ENCODE peak calls at places on chromosomes 6 and 20, in seven cellular contexts. One of them, this sample, is unnamed.

GRCh38 chr20:11807070-11807741 is 110.5 kb upstream of the BTBD3 start:
- DNase-seq in psoas muscle: no peak
- DNase-seq in stimulated activated CD4-positive, alpha-beta T cell treated with anti-CD3 and anti-CD28 coated beads, Interleukin-4, amount 100 ng/mL, for 48 hours: no peak
- DNase-seq in activated CD4-positive, alpha-beta T cell treated with anti-CD3 and anti-CD28 coated beads, Interleukin-2, amount 50 U/mL, for 1 hour: no peak
- DNase-seq in HFF-Myc: peak
- DNase-seq in NB4: no peak
- DNase-seq in IMR-90: peak
- DNase-seq in this sample: peak

GRCh38 chr6:51016489-51016888 is 197.8 kb downstream of the TFAP2B start:
- DNase-seq in NB4: no peak
- DNase-seq in psoas muscle: no peak
- DNase-seq in activated CD4-positive, alpha-beta T cell treated with anti-CD3 and anti-CD28 coated beads, Interleukin-2, amount 50 U/mL, for 1 hour: no peak
- DNase-seq in IMR-90: no peak
- DNase-seq in stimulated activated CD4-positive, alpha-beta T cell treated with anti-CD3 and anti-CD28 coated beads, Interleukin-4, amount 100 ng/mL, for 48 hours: no peak
- DNase-seq in HFF-Myc: no peak
- DNase-seq in this sample: no peak

GRCh38 chr6:100763617-100764016 is 117.5 kb downstream of the ASCC3 start:
- DNase-seq in IMR-90: no peak
- DNase-seq in HFF-Myc: no peak
- DNase-seq in stimulated activated CD4-positive, alpha-beta T cell treated with anti-CD3 and anti-CD28 coated beads, Interleukin-4, amount 100 ng/mL, for 48 hours: no peak
- DNase-seq in activated CD4-positive, alpha-beta T cell treated with anti-CD3 and anti-CD28 coated beads, Interleukin-2, amount 50 U/mL, for 1 hour: no peak
- DNase-seq in psoas muscle: no peak
- DNase-seq in NB4: no peak
- DNase-seq in this sample: no peak

GRCh38 chr6:5163233-5163632 is 78.1 kb downstream of the PPP1R3G start:
- DNase-seq in IMR-90: no peak
- DNase-seq in NB4: no peak
- DNase-seq in activated CD4-positive, alpha-beta T cell treated with anti-CD3 and anti-CD28 coated beads, Interleukin-2, amount 50 U/mL, for 1 hour: no peak
- DNase-seq in psoas muscle: no peak
- DNase-seq in stimulated activated CD4-positive, alpha-beta T cell treated with anti-CD3 and anti-CD28 coated beads, Interleukin-4, amount 100 ng/mL, for 48 hours: no peak
- DNase-seq in HFF-Myc: no peak
- DNase-seq in this sample: no peak

GRCh38 chr20:47400685-47401084 is 44.2 kb upstream of the ZMYND8 start:
- DNase-seq in NB4: peak
- DNase-seq in IMR-90: no peak
- DNase-seq in activated CD4-positive, alpha-beta T cell treated with anti-CD3 and anti-CD28 coated beads, Interleukin-2, amount 50 U/mL, for 1 hour: no peak
- DNase-seq in stimulated activated CD4-positive, alpha-beta T cell treated with anti-CD3 and anti-CD28 coated beads, Interleukin-4, amount 100 ng/mL, for 48 hours: no peak
- DNase-seq in HFF-Myc: no peak
- DNase-seq in psoas muscle: no peak
- DNase-seq in this sample: no peak

GRCh38 chr6:166760288-166760687 is 133.2 kb upstream of the RPS6KA2 start:
- DNase-seq in IMR-90: no peak
- DNase-seq in NB4: no peak
- DNase-seq in activated CD4-positive, alpha-beta T cell treated with anti-CD3 and anti-CD28 coated beads, Interleukin-2, amount 50 U/mL, for 1 hour: peak
- DNase-seq in psoas muscle: no peak
- DNase-seq in HFF-Myc: no peak
- DNase-seq in stimulated activated CD4-positive, alpha-beta T cell treated with anti-CD3 and anti-CD28 coated beads, Interleukin-4, amount 100 ng/mL, for 48 hours: peak
- DNase-seq in this sample: no peak

GRCh38 chr6:110325197-110325596 is 33.0 kb downstream of the METTL24 start:
- DNase-seq in psoas muscle: no peak
- DNase-seq in HFF-Myc: no peak
- DNase-seq in IMR-90: peak
- DNase-seq in activated CD4-positive, alpha-beta T cell treated with anti-CD3 and anti-CD28 coated beads, Interleukin-2, amount 50 U/mL, for 1 hour: no peak
- DNase-seq in NB4: no peak
- DNase-seq in stimulated activated CD4-positive, alpha-beta T cell treated with anti-CD3 and anti-CD28 coated beads, Interleukin-4, amount 100 ng/mL, for 48 hours: no peak
- DNase-seq in this sample: peak

GRCh38 chr20:52482049-52482448 is 290.5 kb upstream of the ZFP64 start:
- DNase-seq in stimulated activated CD4-positive, alpha-beta T cell treated with anti-CD3 and anti-CD28 coated beads, Interleukin-4, amount 100 ng/mL, for 48 hours: no peak
- DNase-seq in HFF-Myc: no peak
- DNase-seq in activated CD4-positive, alpha-beta T cell treated with anti-CD3 and anti-CD28 coated beads, Interleukin-2, amount 50 U/mL, for 1 hour: no peak
- DNase-seq in psoas muscle: no peak
- DNase-seq in IMR-90: no peak
- DNase-seq in NB4: no peak
- DNase-seq in this sample: no peak

GRCh38 chr6:17278289-17279061 is 2.7 kb upstream of the RBM24 start:
- DNase-seq in IMR-90: peak
- DNase-seq in HFF-Myc: peak
- DNase-seq in psoas muscle: no peak
- DNase-seq in NB4: no peak
- DNase-seq in activated CD4-positive, alpha-beta T cell treated with anti-CD3 and anti-CD28 coated beads, Interleukin-2, amount 50 U/mL, for 1 hour: no peak
- DNase-seq in stimulated activated CD4-positive, alpha-beta T cell treated with anti-CD3 and anti-CD28 coated beads, Interleukin-4, amount 100 ng/mL, for 48 hours: no peak
- DNase-seq in this sample: peak

GRCh38 chr6:89145461-89145961 is 344 bp upstream of the PM20D2 start:
- DNase-seq in activated CD4-positive, alpha-beta T cell treated with anti-CD3 and anti-CD28 coated beads, Interleukin-2, amount 50 U/mL, for 1 hour: no peak
- DNase-seq in HFF-Myc: peak
- DNase-seq in IMR-90: peak
- DNase-seq in stimulated activated CD4-positive, alpha-beta T cell treated with anti-CD3 and anti-CD28 coated beads, Interleukin-4, amount 100 ng/mL, for 48 hours: peak
- DNase-seq in NB4: peak
- DNase-seq in psoas muscle: no peak
- DNase-seq in this sample: peak

GRCh38 chr20:17721802-17722486 is 22.2 kb downstream of the BANF2 start:
- DNase-seq in psoas muscle: no peak
- DNase-seq in activated CD4-positive, alpha-beta T cell treated with anti-CD3 and anti-CD28 coated beads, Interleukin-2, amount 50 U/mL, for 1 hour: no peak
- DNase-seq in HFF-Myc: no peak
- DNase-seq in IMR-90: no peak
- DNase-seq in stimulated activated CD4-positive, alpha-beta T cell treated with anti-CD3 and anti-CD28 coated beads, Interleukin-4, amount 100 ng/mL, for 48 hours: no peak
- DNase-seq in NB4: no peak
- DNase-seq in this sample: no peak

GRCh38 chr6:53979468-53980067 is 131.7 kb upstream of the MLIP start:
- DNase-seq in NB4: peak
- DNase-seq in IMR-90: peak
- DNase-seq in activated CD4-positive, alpha-beta T cell treated with anti-CD3 and anti-CD28 coated beads, Interleukin-2, amount 50 U/mL, for 1 hour: no peak
- DNase-seq in psoas muscle: no peak
- DNase-seq in HFF-Myc: no peak
- DNase-seq in stimulated activated CD4-positive, alpha-beta T cell treated with anti-CD3 and anti-CD28 coated beads, Interleukin-4, amount 100 ng/mL, for 48 hours: no peak
- DNase-seq in this sample: peak

GRCh38 chr6:112429226-112429625 is 82.1 kb downstream of the RFPL4B start:
- DNase-seq in activated CD4-positive, alpha-beta T cell treated with anti-CD3 and anti-CD28 coated beads, Interleukin-2, amount 50 U/mL, for 1 hour: no peak
- DNase-seq in HFF-Myc: no peak
- DNase-seq in NB4: no peak
- DNase-seq in psoas muscle: no peak
- DNase-seq in stimulated activated CD4-positive, alpha-beta T cell treated with anti-CD3 and anti-CD28 coated beads, Interleukin-4, amount 100 ng/mL, for 48 hours: no peak
- DNase-seq in IMR-90: peak
- DNase-seq in this sample: peak

GRCh38 chr20:58889334-58890072 is 37.0 kb downstream of the GNAS start:
- DNase-seq in stimulated activated CD4-positive, alpha-beta T cell treated with anti-CD3 and anti-CD28 coated beads, Interleukin-4, amount 100 ng/mL, for 48 hours: no peak
- DNase-seq in HFF-Myc: no peak
- DNase-seq in IMR-90: no peak
- DNase-seq in psoas muscle: no peak
- DNase-seq in NB4: peak
- DNase-seq in activated CD4-positive, alpha-beta T cell treated with anti-CD3 and anti-CD28 coated beads, Interleukin-2, amount 50 U/mL, for 1 hour: no peak
- DNase-seq in this sample: peak

GRCh38 chr20:47146703-47147102 is 209.8 kb downstream of the ZMYND8 start:
- DNase-seq in NB4: no peak
- DNase-seq in HFF-Myc: peak
- DNase-seq in psoas muscle: no peak
- DNase-seq in activated CD4-positive, alpha-beta T cell treated with anti-CD3 and anti-CD28 coated beads, Interleukin-2, amount 50 U/mL, for 1 hour: no peak
- DNase-seq in stimulated activated CD4-positive, alpha-beta T cell treated with anti-CD3 and anti-CD28 coated beads, Interleukin-4, amount 100 ng/mL, for 48 hours: no peak
- DNase-seq in IMR-90: peak
- DNase-seq in this sample: peak

GRCh38 chr6:167956491-167956890 is 41.0 kb upstream of the KIF25 start:
- DNase-seq in stimulated activated CD4-positive, alpha-beta T cell treated with anti-CD3 and anti-CD28 coated beads, Interleukin-4, amount 100 ng/mL, for 48 hours: no peak
- DNase-seq in psoas muscle: no peak
- DNase-seq in HFF-Myc: no peak
- DNase-seq in activated CD4-positive, alpha-beta T cell treated with anti-CD3 and anti-CD28 coated beads, Interleukin-2, amount 50 U/mL, for 1 hour: no peak
- DNase-seq in IMR-90: no peak
- DNase-seq in NB4: no peak
- DNase-seq in this sample: no peak

GRCh38 chr6:155444120-155444917 is 11.3 kb downstream of the NOX3 start:
- DNase-seq in IMR-90: peak
- DNase-seq in activated CD4-positive, alpha-beta T cell treated with anti-CD3 and anti-CD28 coated beads, Interleukin-2, amount 50 U/mL, for 1 hour: no peak
- DNase-seq in psoas muscle: no peak
- DNase-seq in HFF-Myc: peak
- DNase-seq in stimulated activated CD4-positive, alpha-beta T cell treated with anti-CD3 and anti-CD28 coated beads, Interleukin-4, amount 100 ng/mL, for 48 hours: no peak
- DNase-seq in NB4: no peak
- DNase-seq in this sample: peak

GRCh38 chr6:169528755-169529154 is 173.1 kb downstream of the WDR27 start:
- DNase-seq in psoas muscle: no peak
- DNase-seq in NB4: no peak
- DNase-seq in activated CD4-positive, alpha-beta T cell treated with anti-CD3 and anti-CD28 coated beads, Interleukin-2, amount 50 U/mL, for 1 hour: no peak
- DNase-seq in HFF-Myc: no peak
- DNase-seq in IMR-90: no peak
- DNase-seq in stimulated activated CD4-positive, alpha-beta T cell treated with anti-CD3 and anti-CD28 coated beads, Interleukin-4, amount 100 ng/mL, for 48 hours: no peak
- DNase-seq in this sample: no peak

GRCh38 chr6:122438975-122439374 is 32.6 kb downstream of the SERINC1 start:
- DNase-seq in HFF-Myc: no peak
- DNase-seq in activated CD4-positive, alpha-beta T cell treated with anti-CD3 and anti-CD28 coated beads, Interleukin-2, amount 50 U/mL, for 1 hour: no peak
- DNase-seq in stimulated activated CD4-positive, alpha-beta T cell treated with anti-CD3 and anti-CD28 coated beads, Interleukin-4, amount 100 ng/mL, for 48 hours: no peak
- DNase-seq in IMR-90: no peak
- DNase-seq in psoas muscle: no peak
- DNase-seq in NB4: no peak
- DNase-seq in this sample: no peak

GRCh38 chr6:122322824-122323223 is 76.6 kb upstream of the HSF2 start:
- DNase-seq in HFF-Myc: no peak
- DNase-seq in IMR-90: peak
- DNase-seq in psoas muscle: no peak
- DNase-seq in activated CD4-positive, alpha-beta T cell treated with anti-CD3 and anti-CD28 coated beads, Interleukin-2, amount 50 U/mL, for 1 hour: no peak
- DNase-seq in stimulated activated CD4-positive, alpha-beta T cell treated with anti-CD3 and anti-CD28 coated beads, Interleukin-4, amount 100 ng/mL, for 48 hours: no peak
- DNase-seq in NB4: peak
- DNase-seq in this sample: peak

GRCh38 chr6:50791900-50792508 is 26.7 kb upstream of the TFAP2B start:
- DNase-seq in stimulated activated CD4-positive, alpha-beta T cell treated with anti-CD3 and anti-CD28 coated beads, Interleukin-4, amount 100 ng/mL, for 48 hours: no peak
- DNase-seq in HFF-Myc: no peak
- DNase-seq in psoas muscle: no peak
- DNase-seq in NB4: peak
- DNase-seq in activated CD4-positive, alpha-beta T cell treated with anti-CD3 and anti-CD28 coated beads, Interleukin-2, amount 50 U/mL, for 1 hour: no peak
- DNase-seq in IMR-90: peak
- DNase-seq in this sample: peak

GRCh38 chr6:23174781-23175361 is 605.5 kb downstream of the HDGFL1 start:
- DNase-seq in IMR-90: peak
- DNase-seq in HFF-Myc: peak
- DNase-seq in stimulated activated CD4-positive, alpha-beta T cell treated with anti-CD3 and anti-CD28 coated beads, Interleukin-4, amount 100 ng/mL, for 48 hours: no peak
- DNase-seq in NB4: no peak
- DNase-seq in activated CD4-positive, alpha-beta T cell treated with anti-CD3 and anti-CD28 coated beads, Interleukin-2, amount 50 U/mL, for 1 hour: no peak
- DNase-seq in psoas muscle: no peak
- DNase-seq in this sample: peak

GRCh38 chr20:63106765-63107448 is 100.1 kb upstream of the BHLHE23 start:
- DNase-seq in psoas muscle: peak
- DNase-seq in activated CD4-positive, alpha-beta T cell treated with anti-CD3 and anti-CD28 coated beads, Interleukin-2, amount 50 U/mL, for 1 hour: no peak
- DNase-seq in HFF-Myc: no peak
- DNase-seq in NB4: no peak
- DNase-seq in IMR-90: no peak
- DNase-seq in stimulated activated CD4-positive, alpha-beta T cell treated with anti-CD3 and anti-CD28 coated beads, Interleukin-4, amount 100 ng/mL, for 48 hours: no peak
- DNase-seq in this sample: no peak

GRCh38 chr6:157688960-157689599 is 134.0 kb upstream of the SNX9 start:
- DNase-seq in NB4: no peak
- DNase-seq in psoas muscle: no peak
- DNase-seq in IMR-90: peak
- DNase-seq in activated CD4-positive, alpha-beta T cell treated with anti-CD3 and anti-CD28 coated beads, Interleukin-2, amount 50 U/mL, for 1 hour: no peak
- DNase-seq in stimulated activated CD4-positive, alpha-beta T cell treated with anti-CD3 and anti-CD28 coated beads, Interleukin-4, amount 100 ng/mL, for 48 hours: no peak
- DNase-seq in HFF-Myc: no peak
- DNase-seq in this sample: peak

GRCh38 chr6:11632795-11633511 is 95.4 kb downstream of the TMEM170B start:
- DNase-seq in IMR-90: peak
- DNase-seq in NB4: no peak
- DNase-seq in HFF-Myc: no peak
- DNase-seq in activated CD4-positive, alpha-beta T cell treated with anti-CD3 and anti-CD28 coated beads, Interleukin-2, amount 50 U/mL, for 1 hour: no peak
- DNase-seq in stimulated activated CD4-positive, alpha-beta T cell treated with anti-CD3 and anti-CD28 coated beads, Interleukin-4, amount 100 ng/mL, for 48 hours: no peak
- DNase-seq in psoas muscle: no peak
- DNase-seq in this sample: peak

GRCh38 chr6:125002090-125002741 is 40.0 kb downstream of the RNF217 start:
- DNase-seq in activated CD4-positive, alpha-beta T cell treated with anti-CD3 and anti-CD28 coated beads, Interleukin-2, amount 50 U/mL, for 1 hour: no peak
- DNase-seq in HFF-Myc: no peak
- DNase-seq in IMR-90: peak
- DNase-seq in NB4: no peak
- DNase-seq in stimulated activated CD4-positive, alpha-beta T cell treated with anti-CD3 and anti-CD28 coated beads, Interleukin-4, amount 100 ng/mL, for 48 hours: no peak
- DNase-seq in psoas muscle: no peak
- DNase-seq in this sample: peak

GRCh38 chr6:168137024-168137423 is 58.0 kb upstream of the FRMD1 start:
- DNase-seq in activated CD4-positive, alpha-beta T cell treated with anti-CD3 and anti-CD28 coated beads, Interleukin-2, amount 50 U/mL, for 1 hour: no peak
- DNase-seq in NB4: no peak
- DNase-seq in psoas muscle: no peak
- DNase-seq in IMR-90: no peak
- DNase-seq in HFF-Myc: no peak
- DNase-seq in stimulated activated CD4-positive, alpha-beta T cell treated with anti-CD3 and anti-CD28 coated beads, Interleukin-4, amount 100 ng/mL, for 48 hours: no peak
- DNase-seq in this sample: no peak

This sample was measured in LHCN-M2.